ENCODE peak calls at places on chromosomes 3 and 15, in seven cellular contexts. One of them, this sample, is unnamed.

GRCh38 chr15:58459562-58459961 is 27.8 kb downstream of the LIPC start:
- DNase-seq in dorsolateral prefrontal cortex: no peak
- DNase-seq in ecto neural progenitor cell: no peak
- DNase-seq in endothelial cell of umbilical vein: no peak
- DNase-seq in activated CD4-positive, alpha-beta T cell treated with anti-CD3 and anti-CD28 coated beads, Interleukin-2, amount 10 ng/mL, durations not matched to agents 7 days and 5 days: no peak
- DNase-seq in LoVo: peak
- DNase-seq in kidney tubule cell: no peak
- DNase-seq in this sample: no peak

GRCh38 chr15:65981837-65982696 is 112.8 kb downstream of the RAB11A start:
- DNase-seq in dorsolateral prefrontal cortex: peak
- DNase-seq in ecto neural progenitor cell: peak
- DNase-seq in endothelial cell of umbilical vein: no peak
- DNase-seq in activated CD4-positive, alpha-beta T cell treated with anti-CD3 and anti-CD28 coated beads, Interleukin-2, amount 10 ng/mL, durations not matched to agents 7 days and 5 days: peak
- DNase-seq in LoVo: peak
- DNase-seq in kidney tubule cell: peak
- DNase-seq in this sample: no peak

GRCh38 chr15:94105760-94106159 is 125.6 kb upstream of the MCTP2 start:
- DNase-seq in dorsolateral prefrontal cortex: no peak
- DNase-seq in ecto neural progenitor cell: no peak
- DNase-seq in endothelial cell of umbilical vein: no peak
- DNase-seq in activated CD4-positive, alpha-beta T cell treated with anti-CD3 and anti-CD28 coated beads, Interleukin-2, amount 10 ng/mL, durations not matched to agents 7 days and 5 days: no peak
- DNase-seq in LoVo: peak
- DNase-seq in kidney tubule cell: peak
- DNase-seq in this sample: no peak

GRCh38 chr15:75200765-75201608 is 695 bp upstream of the C15orf39 start:
- DNase-seq in dorsolateral prefrontal cortex: no peak
- DNase-seq in ecto neural progenitor cell: no peak
- DNase-seq in endothelial cell of umbilical vein: peak
- DNase-seq in activated CD4-positive, alpha-beta T cell treated with anti-CD3 and anti-CD28 coated beads, Interleukin-2, amount 10 ng/mL, durations not matched to agents 7 days and 5 days: peak
- DNase-seq in LoVo: peak
- DNase-seq in kidney tubule cell: peak
- DNase-seq in this sample: peak

GRCh38 chr15:75775296-75776074 is 62.8 kb upstream of the CSPG4 start:
- DNase-seq in dorsolateral prefrontal cortex: no peak
- DNase-seq in ecto neural progenitor cell: no peak
- DNase-seq in endothelial cell of umbilical vein: no peak
- DNase-seq in activated CD4-positive, alpha-beta T cell treated with anti-CD3 and anti-CD28 coated beads, Interleukin-2, amount 10 ng/mL, durations not matched to agents 7 days and 5 days: no peak
- DNase-seq in LoVo: no peak
- DNase-seq in kidney tubule cell: peak
- DNase-seq in this sample: peak

GRCh38 chr15:99148851-99149276 is 44.0 kb downstream of the SYNM start:
- DNase-seq in dorsolateral prefrontal cortex: peak
- DNase-seq in ecto neural progenitor cell: no peak
- DNase-seq in endothelial cell of umbilical vein: peak
- DNase-seq in activated CD4-positive, alpha-beta T cell treated with anti-CD3 and anti-CD28 coated beads, Interleukin-2, amount 10 ng/mL, durations not matched to agents 7 days and 5 days: no peak
- DNase-seq in LoVo: no peak
- DNase-seq in kidney tubule cell: no peak
- DNase-seq in this sample: no peak

GRCh38 chr3:131794766-131795381 is 239.9 kb downstream of the CPNE4 start:
- DNase-seq in dorsolateral prefrontal cortex: no peak
- DNase-seq in ecto neural progenitor cell: peak
- DNase-seq in endothelial cell of umbilical vein: peak
- DNase-seq in activated CD4-positive, alpha-beta T cell treated with anti-CD3 and anti-CD28 coated beads, Interleukin-2, amount 10 ng/mL, durations not matched to agents 7 days and 5 days: peak
- DNase-seq in LoVo: peak
- DNase-seq in kidney tubule cell: peak
- DNase-seq in this sample: peak

GRCh38 chr3:166663194-166663593 is 716.9 kb downstream of the ZBBX start:
- DNase-seq in dorsolateral prefrontal cortex: no peak
- DNase-seq in ecto neural progenitor cell: no peak
- DNase-seq in endothelial cell of umbilical vein: no peak
- DNase-seq in activated CD4-positive, alpha-beta T cell treated with anti-CD3 and anti-CD28 coated beads, Interleukin-2, amount 10 ng/mL, durations not matched to agents 7 days and 5 days: no peak
- DNase-seq in LoVo: peak
- DNase-seq in kidney tubule cell: peak
- DNase-seq in this sample: peak

GRCh38 chr15:70341566-70341965 is 243.8 kb upstream of the TLE3 start:
- DNase-seq in dorsolateral prefrontal cortex: no peak
- DNase-seq in ecto neural progenitor cell: no peak
- DNase-seq in endothelial cell of umbilical vein: no peak
- DNase-seq in activated CD4-positive, alpha-beta T cell treated with anti-CD3 and anti-CD28 coated beads, Interleukin-2, amount 10 ng/mL, durations not matched to agents 7 days and 5 days: no peak
- DNase-seq in LoVo: no peak
- DNase-seq in kidney tubule cell: no peak
- DNase-seq in this sample: no peak

GRCh38 chr3:4835616-4836043 is 143.6 kb upstream of the BHLHE40 start:
- DNase-seq in dorsolateral prefrontal cortex: no peak
- DNase-seq in ecto neural progenitor cell: no peak
- DNase-seq in endothelial cell of umbilical vein: peak
- DNase-seq in activated CD4-positive, alpha-beta T cell treated with anti-CD3 and anti-CD28 coated beads, Interleukin-2, amount 10 ng/mL, durations not matched to agents 7 days and 5 days: peak
- DNase-seq in LoVo: no peak
- DNase-seq in kidney tubule cell: peak
- DNase-seq in this sample: no peak

GRCh38 chr3:158086776-158087175 is 19.4 kb downstream of the SHOX2 start:
- DNase-seq in dorsolateral prefrontal cortex: no peak
- DNase-seq in ecto neural progenitor cell: no peak
- DNase-seq in endothelial cell of umbilical vein: no peak
- DNase-seq in activated CD4-positive, alpha-beta T cell treated with anti-CD3 and anti-CD28 coated beads, Interleukin-2, amount 10 ng/mL, durations not matched to agents 7 days and 5 days: no peak
- DNase-seq in LoVo: no peak
- DNase-seq in kidney tubule cell: no peak
- DNase-seq in this sample: no peak

GRCh38 chr3:126704494-126705214 is 614 bp downstream of the CHCHD6 start:
- DNase-seq in dorsolateral prefrontal cortex: no peak
- DNase-seq in ecto neural progenitor cell: no peak
- DNase-seq in endothelial cell of umbilical vein: no peak
- DNase-seq in activated CD4-positive, alpha-beta T cell treated with anti-CD3 and anti-CD28 coated beads, Interleukin-2, amount 10 ng/mL, durations not matched to agents 7 days and 5 days: no peak
- DNase-seq in LoVo: no peak
- DNase-seq in kidney tubule cell: peak
- DNase-seq in this sample: no peak

GRCh38 chr3:127786358-127787070 is 35.8 kb downstream of the MGLL start:
- DNase-seq in dorsolateral prefrontal cortex: peak
- DNase-seq in ecto neural progenitor cell: no peak
- DNase-seq in endothelial cell of umbilical vein: no peak
- DNase-seq in activated CD4-positive, alpha-beta T cell treated with anti-CD3 and anti-CD28 coated beads, Interleukin-2, amount 10 ng/mL, durations not matched to agents 7 days and 5 days: no peak
- DNase-seq in LoVo: no peak
- DNase-seq in kidney tubule cell: no peak
- DNase-seq in this sample: no peak

GRCh38 chr3:15796331-15796730 is 1.4 kb downstream of the ANKRD28 start:
- DNase-seq in dorsolateral prefrontal cortex: no peak
- DNase-seq in ecto neural progenitor cell: no peak
- DNase-seq in endothelial cell of umbilical vein: peak
- DNase-seq in activated CD4-positive, alpha-beta T cell treated with anti-CD3 and anti-CD28 coated beads, Interleukin-2, amount 10 ng/mL, durations not matched to agents 7 days and 5 days: no peak
- DNase-seq in LoVo: no peak
- DNase-seq in kidney tubule cell: peak
- DNase-seq in this sample: peak

GRCh38 chr15:58587481-58587880 is 155.7 kb downstream of the LIPC start:
- DNase-seq in dorsolateral prefrontal cortex: no peak
- DNase-seq in ecto neural progenitor cell: no peak
- DNase-seq in endothelial cell of umbilical vein: no peak
- DNase-seq in activated CD4-positive, alpha-beta T cell treated with anti-CD3 and anti-CD28 coated beads, Interleukin-2, amount 10 ng/mL, durations not matched to agents 7 days and 5 days: no peak
- DNase-seq in LoVo: no peak
- DNase-seq in kidney tubule cell: no peak
- DNase-seq in this sample: no peak

GRCh38 chr3:15860014-15860934 is 62.5 kb upstream of the ANKRD28 start:
- DNase-seq in dorsolateral prefrontal cortex: peak
- DNase-seq in ecto neural progenitor cell: peak
- DNase-seq in endothelial cell of umbilical vein: peak
- DNase-seq in activated CD4-positive, alpha-beta T cell treated with anti-CD3 and anti-CD28 coated beads, Interleukin-2, amount 10 ng/mL, durations not matched to agents 7 days and 5 days: peak
- DNase-seq in LoVo: peak
- DNase-seq in kidney tubule cell: peak
- DNase-seq in this sample: peak

GRCh38 chr3:64995857-64996564 is 308.2 kb upstream of the ADAMTS9 start:
- DNase-seq in dorsolateral prefrontal cortex: no peak
- DNase-seq in ecto neural progenitor cell: no peak
- DNase-seq in endothelial cell of umbilical vein: peak
- DNase-seq in activated CD4-positive, alpha-beta T cell treated with anti-CD3 and anti-CD28 coated beads, Interleukin-2, amount 10 ng/mL, durations not matched to agents 7 days and 5 days: no peak
- DNase-seq in LoVo: no peak
- DNase-seq in kidney tubule cell: no peak
- DNase-seq in this sample: no peak

GRCh38 chr3:129460155-129460554 is 20.1 kb downstream of the IFT122 start:
- DNase-seq in dorsolateral prefrontal cortex: no peak
- DNase-seq in ecto neural progenitor cell: no peak
- DNase-seq in endothelial cell of umbilical vein: no peak
- DNase-seq in activated CD4-positive, alpha-beta T cell treated with anti-CD3 and anti-CD28 coated beads, Interleukin-2, amount 10 ng/mL, durations not matched to agents 7 days and 5 days: no peak
- DNase-seq in LoVo: no peak
- DNase-seq in kidney tubule cell: no peak
- DNase-seq in this sample: no peak

GRCh38 chr15:67340630-67341029 is 86.0 kb downstream of the IQCH start:
- DNase-seq in dorsolateral prefrontal cortex: no peak
- DNase-seq in ecto neural progenitor cell: no peak
- DNase-seq in endothelial cell of umbilical vein: peak
- DNase-seq in activated CD4-positive, alpha-beta T cell treated with anti-CD3 and anti-CD28 coated beads, Interleukin-2, amount 10 ng/mL, durations not matched to agents 7 days and 5 days: no peak
- DNase-seq in LoVo: no peak
- DNase-seq in kidney tubule cell: no peak
- DNase-seq in this sample: no peak

GRCh38 chr3:25831578-25831977 is 41.7 kb downstream of the OXSM start:
- DNase-seq in dorsolateral prefrontal cortex: no peak
- DNase-seq in ecto neural progenitor cell: no peak
- DNase-seq in endothelial cell of umbilical vein: peak
- DNase-seq in activated CD4-positive, alpha-beta T cell treated with anti-CD3 and anti-CD28 coated beads, Interleukin-2, amount 10 ng/mL, durations not matched to agents 7 days and 5 days: no peak
- DNase-seq in LoVo: no peak
- DNase-seq in kidney tubule cell: peak
- DNase-seq in this sample: peak

GRCh38 chr3:129161860-129162271 is 1.0 kb upstream of the ISY1 start:
- DNase-seq in dorsolateral prefrontal cortex: no peak
- DNase-seq in ecto neural progenitor cell: peak
- DNase-seq in endothelial cell of umbilical vein: no peak
- DNase-seq in activated CD4-positive, alpha-beta T cell treated with anti-CD3 and anti-CD28 coated beads, Interleukin-2, amount 10 ng/mL, durations not matched to agents 7 days and 5 days: peak
- DNase-seq in LoVo: peak
- DNase-seq in kidney tubule cell: peak
- DNase-seq in this sample: no peak

This sample was measured in Caki2.